ENCODE peak calls at places on chromosomes 7 and 10, in ten cellular contexts. C, D, W, U, P, F, O, T, Y and I are unnamed samples. For H3K4me1, the result is how much of the 10 kb centered on the place peaks cover.

GRCh38 chr10:11683529-11684320 is 58.5 kb upstream of the ECHDC3 start:
- DNase-seq in P (no peak), U (no peak), T (no peak), O (no peak), Y (peak), D (no peak), C (no peak), F (no peak), W (no peak), I (peak)

GRCh38 chr10:104099941-104100340 is 14.3 kb upstream of the COL17A1 start:
- DNase-seq in C (no peak), Y (no peak), P (peak), T (no peak), D (no peak), U (peak), F (no peak), W (no peak), O (no peak), I (no peak)

GRCh38 chr10:53699684-53700083 is 927.1 kb upstream of the MBL2 start:
- DNase-seq in P (no peak), F (no peak), W (no peak), T (no peak), D (no peak), C (no peak), Y (no peak), O (no peak), U (no peak), I (no peak)

GRCh38 chr7:143229054-143229790 is 7.4 kb downstream of the TAS2R40 start:
- DNase-seq in O (no peak), W (no peak), C (peak), U (no peak), D (no peak), Y (no peak), P (no peak), F (no peak), T (no peak), I (no peak)

GRCh38 chr10:34650156-34650555 is 164.9 kb downstream of the PARD3 start:
- DNase-seq in P (no peak), Y (no peak), T (no peak), F (no peak), C (no peak), U (no peak), O (no peak), W (no peak), D (no peak), I (no peak)

GRCh38 chr10:128209862-128210214 is 83.6 kb upstream of the MKI67 start:
- DNase-seq in O (no peak), T (no peak), C (no peak), D (no peak), F (no peak), Y (no peak), U (no peak), W (no peak), P (no peak), I (no peak)

GRCh38 chr7:117405519-117405918 is 21.8 kb downstream of the ASZ1 start:
- DNase-seq in C (no peak), P (no peak), U (no peak), D (no peak), T (no peak), F (no peak), O (no peak), W (no peak), Y (no peak), I (no peak)

GRCh38 chr10:22379059-22379458 is 33.8 kb downstream of the SPAG6 start:
- DNase-seq in W (no peak), C (no peak), Y (no peak), D (no peak), T (peak), P (no peak), U (no peak), F (no peak), O (no peak), I (no peak)

GRCh38 chr10:92150798-92151197 is 140.1 kb downstream of the CPEB3 start:
- DNase-seq in F (no peak), W (no peak), U (no peak), C (no peak), Y (no peak), P (no peak), O (no peak), D (no peak), T (no peak), I (no peak)

GRCh38 chr10:110779489-110779888 is 92.2 kb upstream of the PDCD4 start:
- DNase-seq in P (no peak), Y (no peak), O (no peak), D (no peak), F (no peak), W (no peak), C (no peak), T (no peak), U (no peak), I (no peak)

GRCh38 chr7:102859084-102859798 is 53.6 kb upstream of the LRRC17 start:
- DNase-seq in O (no peak), T (no peak), F (no peak), D (no peak), P (no peak), W (no peak), C (no peak), U (no peak), Y (no peak), I (no peak)

GRCh38 chr10:30935078-30935477 is 96.6 kb downstream of the ZNF438 start:
- DNase-seq in D (no peak), T (no peak), F (no peak), P (no peak), W (no peak), U (no peak), C (no peak), Y (no peak), O (no peak), I (no peak)

GRCh38 chr7:140674356-140674800 is 1.6 kb downstream of the ADCK2 start:
- DNase-seq in T (no peak), C (no peak), Y (peak), F (no peak), W (no peak), O (no peak), D (no peak), P (no peak), U (no peak), I (peak)

GRCh38 chr7:123070702-123071286 is 75.3 kb upstream of the TAS2R16 start:
- DNase-seq in T (no peak), F (no peak), U (peak), Y (no peak), D (no peak), P (peak), W (no peak), O (no peak), C (peak), I (no peak)

DNA sequence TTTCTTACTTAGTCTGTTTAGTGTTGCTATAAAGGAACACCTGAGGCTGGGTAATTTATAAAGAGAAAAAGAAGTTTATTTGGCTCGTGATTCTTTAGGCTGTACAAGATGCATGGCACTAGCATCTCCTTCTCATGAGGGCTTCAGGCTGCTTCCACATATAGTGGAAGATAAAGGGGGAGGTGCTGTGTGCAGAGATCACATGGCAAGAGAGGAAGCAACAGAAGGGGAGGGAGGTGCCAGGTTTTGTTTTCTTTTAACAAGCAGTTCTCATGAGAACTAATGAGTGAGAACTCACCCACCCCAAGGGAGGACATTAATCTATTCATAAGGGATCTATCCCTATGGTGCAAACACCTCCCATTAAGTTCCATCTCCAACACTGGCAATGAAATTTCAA is 17.3 kb downstream of the CYP2E1 start:
- DNase-seq in P (no peak), O (no peak), C (no peak), W (no peak), D (no peak), F (no peak), Y (no peak), U (no peak), T (no peak), I (no peak)
- H3K4me1 ChIP-seq in P (under half), O (under half), C (under half), W (under half), D (under half), F (under half), Y (under half), U (under half), T (under half), I (under half)

GRCh38 chr10:5447071-5447470 is 34.7 kb downstream of the NET1 start:
- DNase-seq in U (peak), F (no peak), D (no peak), Y (no peak), W (no peak), P (peak), C (peak), O (no peak), T (peak), I (no peak)
- H3K4me1 ChIP-seq in U (under half), F (under half), D (under half), Y (under half), W (half or more), P (under half), C (under half), O (under half), T (under half), I (under half)

GRCh38 chr7:150380463-150380862 is 1.3 kb downstream of the ZNF775 start:
- DNase-seq in Y (no peak), C (no peak), U (no peak), O (no peak), D (no peak), P (no peak), W (no peak), T (no peak), F (no peak), I (no peak)

GRCh38 chr7:150379590-150380379 is 655 bp downstream of the ZNF775 start:
- DNase-seq in F (no peak), P (no peak), C (peak), W (no peak), U (no peak), D (no peak), O (no peak), Y (no peak), T (no peak), I (no peak)

GRCh38 chr7:150377116-150377979 is 1.8 kb upstream of the ZNF775 start:
- DNase-seq in W (no peak), C (no peak), P (no peak), Y (peak), T (no peak), O (no peak), U (no peak), D (no peak), F (no peak), I (no peak)

GRCh38 chr7:150378115-150378852 is 846 bp upstream of the ZNF775 start:
- DNase-seq in O (peak), T (peak), C (peak), F (peak), W (no peak), P (peak), D (no peak), U (peak), Y (peak), I (no peak)

DNA sequence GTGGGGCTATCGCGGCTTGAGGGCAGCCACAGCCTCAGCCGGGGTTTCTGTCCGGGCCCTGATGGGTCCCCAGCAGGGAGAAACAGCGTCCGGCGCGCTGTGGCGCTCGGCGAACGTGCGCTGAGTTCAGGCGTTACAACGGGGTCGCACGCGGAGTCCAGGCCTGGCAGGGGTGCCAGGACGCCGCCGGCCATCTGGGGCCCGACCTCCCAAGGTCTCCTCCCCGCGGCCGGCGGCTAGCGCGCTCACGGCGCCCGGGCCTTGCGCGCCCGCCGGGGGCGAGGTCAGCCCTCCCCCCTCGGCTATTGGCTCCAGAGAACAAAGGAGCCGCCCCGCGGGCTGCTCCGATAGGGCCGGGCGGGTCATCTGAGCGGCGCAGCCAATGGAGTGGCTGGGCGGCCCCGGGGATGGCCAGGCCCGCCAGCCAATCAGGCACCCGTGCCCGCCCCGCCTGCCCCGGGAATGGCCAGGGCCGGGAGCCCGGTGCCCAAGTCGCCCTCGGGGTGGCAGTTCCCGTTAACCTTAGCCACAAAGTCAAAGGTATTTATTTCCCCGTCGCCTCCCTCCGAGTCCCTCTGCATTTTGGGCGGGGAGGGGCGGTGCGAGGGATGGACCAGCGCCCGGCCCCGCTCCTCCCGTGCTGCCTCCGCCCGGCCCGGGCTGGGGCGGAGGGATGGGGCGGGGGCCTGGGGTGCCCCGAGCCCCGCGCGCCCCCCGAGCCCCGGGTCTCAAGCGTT is at the start of gene ZNF775:
- DNase-seq in U (peak), Y (peak), O (peak), C (peak), T (peak), W (peak), P (peak), F (peak), D (peak), I (peak)
- H3K4me1 ChIP-seq in U (under half), Y (under half), O (under half), C (under half), T (under half), W (half or more), P (under half), F (under half), D (under half), I (under half)

DNA sequence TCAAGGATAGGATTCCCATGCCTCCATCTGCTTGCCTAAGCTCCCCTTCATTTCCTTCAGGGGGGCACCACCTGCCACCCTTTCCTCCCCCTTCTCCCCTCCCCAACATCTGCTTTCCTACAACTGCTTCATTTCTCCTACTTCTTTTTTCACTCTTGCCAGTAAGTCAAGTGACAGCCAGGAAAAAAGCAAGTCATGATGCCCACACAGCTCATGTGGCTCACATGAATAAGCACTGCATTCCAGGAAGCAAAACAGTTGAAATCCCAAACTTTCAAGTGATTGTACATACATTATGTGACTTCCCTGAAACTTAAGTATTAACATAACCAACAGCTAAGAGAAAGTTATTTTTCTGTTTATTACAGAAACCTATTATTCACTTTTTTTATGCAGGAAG is 78.6 kb downstream of the TNS3 start:
- DNase-seq in Y (no peak), F (no peak), W (no peak), O (no peak), T (no peak), D (no peak), C (peak), P (peak), U (peak), I (no peak)
- H3K4me1 ChIP-seq in Y (under half), F (under half), W (under half), O (half or more), T (under half), D (under half), C (under half), P (under half), U (under half), I (under half)

GRCh38 chr7:128888756-128889095 is 21.8 kb downstream of the KCP start:
- DNase-seq in P (no peak), C (no peak), D (no peak), Y (no peak), O (no peak), F (no peak), W (no peak), U (no peak), T (no peak), I (no peak)
- H3K4me1 ChIP-seq in P (under half), C (under half), D (under half), Y (under half), O (under half), F (under half), W (half or more), U (under half), T (under half), I (under half)

GRCh38 chr10:90020506-90020905 is 319.1 kb downstream of the KIF20B start:
- DNase-seq in T (no peak), D (no peak), C (no peak), P (no peak), O (no peak), U (no peak), W (no peak), F (no peak), Y (no peak), I (no peak)
- H3K4me1 ChIP-seq in T (under half), D (under half), C (under half), P (under half), O (under half), U (under half), W (under half), F (under half), Y (under half), I (under half)

GRCh38 chr10:130137659-130138478 is 1.7 kb downstream of the GLRX3 start:
- DNase-seq in T (no peak), D (no peak), Y (no peak), O (no peak), F (no peak), C (no peak), U (no peak), W (no peak), P (no peak), I (no peak)
- H3K4me1 ChIP-seq in T (half or more), D (under half), Y (under half), O (half or more), F (under half), C (under half), U (under half), W (half or more), P (under half), I (under half)